ENCODE peak calls at places on chromosomes 3 and 15, in four cellular contexts. One of them, this sample, is unnamed.

GRCh38 chr3:18394384-18394995 is 30.6 kb downstream of the SATB1 start:
- DNase-seq in SK-N-SH: no peak
- DNase-seq in K562: no peak
- DNase-seq in HCT116: no peak
- DNase-seq in this sample: no peak

GRCh38 chr3:131193671-131194291 is 167.1 kb downstream of the NEK11 start:
- DNase-seq in HCT116: no peak
- DNase-seq in K562: no peak
- DNase-seq in SK-N-SH: peak
- DNase-seq in this sample: peak

GRCh38 chr3:195914648-195915473 is 6.5 kb upstream of the TNK2 start:
- DNase-seq in HCT116: peak
- DNase-seq in K562: peak
- DNase-seq in SK-N-SH: peak
- DNase-seq in this sample: peak

GRCh38 chr15:58299311-58299850 is 132.4 kb upstream of the LIPC start:
- DNase-seq in SK-N-SH: no peak
- DNase-seq in K562: no peak
- DNase-seq in HCT116: no peak
- DNase-seq in this sample: no peak

GRCh38 chr15:42138411-42138810 is 18.0 kb downstream of the PLA2G4F start:
- DNase-seq in SK-N-SH: no peak
- DNase-seq in K562: no peak
- DNase-seq in HCT116: no peak
- DNase-seq in this sample: no peak

GRCh38 chr3:43063114-43063513 is 42.8 kb downstream of the POMGNT2 start:
- DNase-seq in SK-N-SH: peak
- DNase-seq in K562: no peak
- DNase-seq in HCT116: no peak
- DNase-seq in this sample: no peak

GRCh38 chr3:71582612-71583568 is 638 bp downstream of the FOXP1 start:
- DNase-seq in SK-N-SH: peak
- DNase-seq in HCT116: no peak
- DNase-seq in K562: peak
- DNase-seq in this sample: peak

GRCh38 chr3:38454179-38454883 is 641 bp downstream of the ACVR2B start:
- DNase-seq in HCT116: no peak
- DNase-seq in SK-N-SH: peak
- DNase-seq in K562: peak
- DNase-seq in this sample: peak

GRCh38 chr15:65077981-65078352 is 1.4 kb downstream of the KBTBD13 start:
- DNase-seq in HCT116: peak
- DNase-seq in K562: no peak
- DNase-seq in SK-N-SH: peak
- DNase-seq in this sample: peak

GRCh38 chr15:57662091-57662744 is 44.3 kb upstream of the POLR2M start:
- DNase-seq in HCT116: no peak
- DNase-seq in K562: no peak
- DNase-seq in SK-N-SH: no peak
- DNase-seq in this sample: no peak

GRCh38 chr15:92161039-92161670 is 232.5 kb upstream of the ST8SIA2 start:
- DNase-seq in HCT116: no peak
- DNase-seq in SK-N-SH: no peak
- DNase-seq in K562: no peak
- DNase-seq in this sample: no peak
- H2AFZ ChIP-seq in HCT116: no peak
- H2AFZ ChIP-seq in SK-N-SH: no peak
- H2AFZ ChIP-seq in K562: no peak
- H2AFZ ChIP-seq in this sample: no peak

DNA sequence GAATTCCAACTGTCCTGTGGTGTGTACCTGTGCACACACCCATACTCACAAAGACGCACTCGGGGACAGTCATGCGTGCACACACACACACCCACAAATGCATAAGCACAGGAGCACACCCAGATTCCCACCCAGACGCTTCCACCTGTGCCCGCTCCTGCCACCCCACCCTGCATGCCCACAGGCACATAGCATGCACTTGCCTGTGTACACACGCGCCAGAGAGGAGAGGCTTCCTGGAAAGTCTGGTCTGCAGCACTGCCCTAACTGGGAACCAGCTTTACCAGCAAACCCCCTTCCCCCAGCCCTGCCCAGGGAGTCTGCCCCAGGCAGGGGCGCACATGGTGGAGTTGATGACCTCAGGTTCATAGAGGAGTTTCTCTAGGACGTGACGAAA is 246.2 kb downstream of the UACA start:
- DNase-seq in K562: no peak
- DNase-seq in HCT116: no peak
- DNase-seq in SK-N-SH: no peak
- DNase-seq in this sample: no peak
- TF ChIP-seq POLR2AphosphoS5 in K562: no peak
- TF ChIP-seq POLR2AphosphoS5 in HCT116: no peak
- TF ChIP-seq POLR2AphosphoS5 in SK-N-SH: no peak
- TF ChIP-seq POLR2AphosphoS5 in this sample: no peak

DNA sequence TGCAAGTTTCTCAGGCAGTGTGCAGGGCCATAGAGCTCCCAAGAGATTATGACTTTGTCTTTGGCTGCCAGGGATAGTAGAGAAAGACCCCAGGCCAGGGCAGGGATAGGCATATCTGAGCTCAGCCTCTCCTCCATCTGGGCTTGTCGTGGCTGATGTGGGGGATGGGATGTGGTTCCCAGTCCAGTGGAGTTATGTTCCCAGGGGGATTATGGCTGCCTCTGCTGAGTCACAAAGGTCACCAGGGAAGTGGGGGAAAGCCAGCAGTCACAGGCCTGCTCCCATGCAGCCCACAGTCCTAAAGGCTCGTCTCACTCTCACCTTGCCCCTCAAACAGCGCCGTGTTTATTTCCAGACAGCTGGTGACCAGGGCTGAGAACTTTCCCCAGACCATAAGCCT is 354.9 kb downstream of the SI start:
- DNase-seq in SK-N-SH: no peak
- DNase-seq in K562: no peak
- DNase-seq in HCT116: no peak
- DNase-seq in this sample: no peak
- H2AFZ ChIP-seq in SK-N-SH: no peak
- H2AFZ ChIP-seq in K562: no peak
- H2AFZ ChIP-seq in HCT116: no peak
- H2AFZ ChIP-seq in this sample: peak

GRCh38 chr3:49732592-49732991 is 8.8 kb upstream of the GMPPB start:
- DNase-seq in SK-N-SH: no peak
- DNase-seq in HCT116: no peak
- DNase-seq in K562: no peak
- DNase-seq in this sample: no peak

GRCh38 chr3:49738067-49738713 is 14.4 kb upstream of the GMPPB start:
- DNase-seq in K562: no peak
- DNase-seq in HCT116: no peak
- DNase-seq in SK-N-SH: no peak
- DNase-seq in this sample: no peak

GRCh38 chr3:49733551-49733950 is 9.8 kb upstream of the GMPPB start:
- DNase-seq in SK-N-SH: no peak
- DNase-seq in K562: no peak
- DNase-seq in HCT116: no peak
- DNase-seq in this sample: no peak

GRCh38 chr3:49740427-49740826 is 16.7 kb upstream of the GMPPB start:
- DNase-seq in HCT116: no peak
- DNase-seq in SK-N-SH: no peak
- DNase-seq in K562: no peak
- DNase-seq in this sample: no peak

GRCh38 chr3:49734752-49735151 is 11.0 kb upstream of the GMPPB start:
- DNase-seq in K562: no peak
- DNase-seq in SK-N-SH: no peak
- DNase-seq in HCT116: no peak
- DNase-seq in this sample: no peak
- TF ChIP-seq POLR2AphosphoS5 in K562: no peak
- TF ChIP-seq POLR2AphosphoS5 in SK-N-SH: no peak
- TF ChIP-seq POLR2AphosphoS5 in HCT116: no peak
- TF ChIP-seq POLR2AphosphoS5 in this sample: no peak

GRCh38 chr15:60345616-60346015 is 52.2 kb downstream of the ANXA2 start:
- DNase-seq in HCT116: no peak
- DNase-seq in K562: no peak
- DNase-seq in SK-N-SH: no peak
- DNase-seq in this sample: no peak

GRCh38 chr15:60346653-60347052 is 51.1 kb downstream of the ANXA2 start:
- DNase-seq in K562: no peak
- DNase-seq in SK-N-SH: no peak
- DNase-seq in HCT116: no peak
- DNase-seq in this sample: no peak

GRCh38 chr15:60349589-60349988 is 48.2 kb downstream of the ANXA2 start:
- DNase-seq in K562: no peak
- DNase-seq in HCT116: no peak
- DNase-seq in SK-N-SH: no peak
- DNase-seq in this sample: no peak

GRCh38 chr15:60346077-60346476 is 51.7 kb downstream of the ANXA2 start:
- DNase-seq in K562: no peak
- DNase-seq in SK-N-SH: no peak
- DNase-seq in HCT116: no peak
- DNase-seq in this sample: no peak

GRCh38 chr15:60347480-60348069 is 50.2 kb downstream of the ANXA2 start:
- DNase-seq in K562: no peak
- DNase-seq in HCT116: no peak
- DNase-seq in SK-N-SH: no peak
- DNase-seq in this sample: no peak
- H2AFZ ChIP-seq in K562: no peak
- H2AFZ ChIP-seq in HCT116: no peak
- H2AFZ ChIP-seq in SK-N-SH: no peak
- H2AFZ ChIP-seq in this sample: no peak

GRCh38 chr15:85598718-85599398 is 195.9 kb downstream of the KLHL25 start:
- DNase-seq in K562: no peak
- DNase-seq in HCT116: no peak
- DNase-seq in SK-N-SH: peak
- DNase-seq in this sample: no peak
- TF ChIP-seq POLR2AphosphoS5 in K562: no peak
- TF ChIP-seq POLR2AphosphoS5 in HCT116: no peak
- TF ChIP-seq POLR2AphosphoS5 in SK-N-SH: no peak
- TF ChIP-seq POLR2AphosphoS5 in this sample: no peak

DNA sequence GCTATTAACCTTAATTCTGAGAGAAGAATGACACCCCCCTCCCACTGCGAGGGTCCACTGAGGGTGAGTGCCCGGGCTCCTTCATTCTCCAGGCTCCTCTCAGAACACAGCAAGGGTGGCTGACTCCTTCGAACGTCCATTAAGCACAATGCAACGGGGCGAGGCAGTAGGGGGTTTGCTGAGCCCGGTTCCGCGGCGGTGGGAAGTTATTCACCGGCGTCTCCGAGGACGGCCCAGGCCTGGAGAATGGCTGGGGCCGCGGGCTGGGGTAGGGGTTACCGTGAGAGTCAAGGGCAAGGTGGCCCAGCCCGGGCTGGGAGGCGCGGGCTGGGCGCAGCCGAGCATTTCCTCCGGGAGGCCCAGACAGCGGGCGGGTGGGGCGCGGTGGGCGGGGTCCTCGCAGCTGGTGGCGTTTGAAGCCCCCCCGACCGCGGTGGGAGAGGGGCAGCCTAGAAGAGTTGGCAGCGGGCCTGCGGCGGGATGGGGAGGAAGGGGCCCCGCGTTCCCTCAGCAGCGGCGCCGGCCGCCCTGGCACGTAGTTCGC is 1.1 kb upstream of the KLF13 start:
- DNase-seq in HCT116: no peak
- DNase-seq in K562: peak
- DNase-seq in SK-N-SH: peak
- DNase-seq in this sample: peak
- H2AFZ ChIP-seq in HCT116: no peak
- H2AFZ ChIP-seq in K562: peak
- H2AFZ ChIP-seq in SK-N-SH: peak
- H2AFZ ChIP-seq in this sample: peak

GRCh38 chr3:112360574-112360973 is 27.6 kb downstream of the CD200 start:
- DNase-seq in SK-N-SH: no peak
- DNase-seq in K562: no peak
- DNase-seq in HCT116: no peak
- DNase-seq in this sample: no peak
- TF ChIP-seq POLR2AphosphoS5 in SK-N-SH: no peak
- TF ChIP-seq POLR2AphosphoS5 in K562: no peak
- TF ChIP-seq POLR2AphosphoS5 in HCT116: no peak
- TF ChIP-seq POLR2AphosphoS5 in this sample: no peak